ENCODE peak calls at places on chromosomes 6 and 20, in six cellular contexts. B is epithelial cell of esophagus, K is dorsolateral prefrontal cortex, M is lower leg skin, G is mucosa of descending colon, H is neural progenitor cell. V is an unnamed sample.

GRCh38 chr6:131096786-131097185 is 33.7 kb upstream of the EPB41L2 start:
- DNase-seq in G (no peak), H (no peak), K (no peak), B (no peak), M (no peak), V (no peak)

GRCh38 chr6:30518505-30518850 is 29.2 kb downstream of the HLA-E start:
- DNase-seq in K (no peak), G (no peak), H (no peak), M (no peak), B (no peak), V (no peak)

GRCh38 chr6:100446115-100446921 is 18.4 kb downstream of the SIM1 start:
- DNase-seq in H (peak), M (no peak), B (no peak), K (no peak), G (no peak), V (no peak)

GRCh38 chr20:62726716-62727583 is 18.3 kb downstream of the NTSR1 start:
- DNase-seq in G (peak), M (no peak), H (no peak), B (no peak), K (no peak), V (no peak)

GRCh38 chr6:106227612-106228507 is 97.7 kb downstream of the ATG5 start:
- DNase-seq in M (no peak), B (no peak), H (no peak), G (peak), K (no peak), V (no peak)

GRCh38 chr6:124676033-124676432 is 286.2 kb upstream of the RNF217 start:
- DNase-seq in G (no peak), B (peak), K (no peak), H (no peak), M (no peak), V (no peak)

GRCh38 chr20:53036992-53037391 is 64.8 kb downstream of the TSHZ2 start:
- DNase-seq in B (no peak), G (peak), K (no peak), H (peak), M (no peak), V (no peak)

GRCh38 chr6:63817492-63818050 is 182.0 kb downstream of the PHF3 start:
- DNase-seq in M (no peak), K (no peak), G (no peak), H (no peak), B (peak), V (no peak)

GRCh38 chr20:32018269-32019155 is 8.3 kb downstream of the CCM2L start:
- DNase-seq in H (peak), B (peak), M (peak), G (peak), K (no peak), V (no peak)

GRCh38 chr20:57747889-57748456 is 38.2 kb upstream of the PMEPA1 start:
- DNase-seq in H (peak), B (no peak), M (no peak), K (no peak), G (no peak), V (no peak)

GRCh38 chr6:107491791-107492674 is 2.1 kb downstream of the SOBP start:
- DNase-seq in M (no peak), H (no peak), K (peak), B (no peak), G (no peak), V (peak)

GRCh38 chr6:26555505-26556262 is 17.5 kb downstream of the HMGN4 start:
- DNase-seq in B (peak), H (peak), G (no peak), M (no peak), K (no peak), V (no peak)

GRCh38 chr6:26251354-26252081 is 113.5 kb upstream of the BTN3A2 start:
- DNase-seq in H (peak), B (peak), G (peak), K (no peak), M (peak), V (no peak)

GRCh38 chr20:62356143-62356947 is 10.8 kb downstream of the LAMA5 start:
- DNase-seq in G (no peak), M (no peak), K (no peak), B (no peak), H (no peak), V (no peak)

GRCh38 chr6:41073968-41074691 is 1.4 kb downstream of the NFYA start:
- DNase-seq in K (no peak), H (peak), B (peak), M (no peak), G (no peak), V (no peak)

GRCh38 chr20:63737940-63738686 is 1.5 kb upstream of the SLC2A4RG start:
- DNase-seq in H (peak), M (no peak), B (no peak), G (peak), K (no peak), V (no peak)

GRCh38 chr20:288956-289692 is 1.4 kb downstream of the C20orf96 start:
- DNase-seq in H (no peak), M (no peak), K (no peak), B (no peak), G (no peak), V (no peak)

GRCh38 chr6:157813191-157813590 is 9.9 kb upstream of the SNX9 start:
- DNase-seq in B (no peak), K (no peak), H (no peak), M (peak), G (no peak), V (no peak)

GRCh38 chr6:87407531-87407895 is 259 bp upstream of the CFAP206 start:
- DNase-seq in G (no peak), B (peak), M (peak), K (peak), H (no peak), V (no peak)

GRCh38 chr6:166286831-166287271 is 21.3 kb downstream of the PRR18 start:
- DNase-seq in B (no peak), H (no peak), K (no peak), M (no peak), G (no peak), V (no peak)

GRCh38 chr6:129340983-129341382 is 369.0 kb downstream of the ARHGAP18 start:
- DNase-seq in H (no peak), K (no peak), B (peak), G (no peak), M (peak), V (peak)

GRCh38 chr6:89637960-89638319 is 607 bp downstream of the LYRM2 start:
- DNase-seq in K (no peak), G (no peak), B (no peak), M (no peak), H (no peak), V (no peak)

GRCh38 chr20:31675828-31676533 is 38.3 kb downstream of the COX4I2 start:
- DNase-seq in M (no peak), G (no peak), K (no peak), H (no peak), B (no peak), V (no peak)

GRCh38 chr6:20455175-20456075 is 53.7 kb downstream of the E2F3 start:
- DNase-seq in M (no peak), H (no peak), G (no peak), K (no peak), B (peak), V (peak)

GRCh38 chr20:49833483-49833882 is 20.9 kb downstream of the SLC9A8 start:
- DNase-seq in B (no peak), M (no peak), H (peak), K (no peak), G (no peak), V (no peak)

GRCh38 chr20:61773926-61774587 is 291.6 kb downstream of the TAF4 start:
- DNase-seq in B (no peak), G (no peak), K (peak), H (no peak), M (no peak), V (no peak)

GRCh38 chr6:124040655-124041054 is 237.0 kb downstream of the NKAIN2 start:
- DNase-seq in K (no peak), H (no peak), M (no peak), G (no peak), B (no peak), V (no peak)

GRCh38 chr20:53599039-53599362 is 5.4 kb upstream of the ZNF217 start:
- DNase-seq in H (no peak), K (no peak), M (no peak), B (no peak), G (no peak), V (no peak)

GRCh38 chr6:35776364-35777215 is at the start of gene CLPSL2:
- DNase-seq in M (no peak), B (no peak), G (no peak), H (peak), K (no peak), V (no peak)

GRCh38 chr6:30931959-30932645 is at the start of gene SFTA2:
- DNase-seq in M (no peak), B (no peak), H (no peak), K (no peak), G (no peak), V (no peak)

GRCh38 chr6:104955491-104955890 is 1.4 kb upstream of the LIN28B start:
- DNase-seq in H (peak), B (no peak), M (no peak), K (no peak), G (no peak), V (no peak)

GRCh38 chr6:114080891-114081510 is 110.1 kb upstream of the HDAC2 start:
- DNase-seq in M (no peak), B (peak), K (no peak), G (no peak), H (no peak), V (no peak)

GRCh38 chr6:98975331-98975891 is 27.7 kb upstream of the FBXL4 start:
- DNase-seq in H (no peak), K (no peak), G (no peak), M (no peak), B (no peak), V (no peak)

GRCh38 chr20:35129647-35130069 is 17.5 kb downstream of the EDEM2 start:
- DNase-seq in K (no peak), G (no peak), H (no peak), M (no peak), B (peak), V (no peak)

GRCh38 chr6:142367501-142368018 is 65.8 kb downstream of the ADGRG6 start:
- DNase-seq in B (no peak), K (no peak), M (no peak), H (no peak), G (no peak), V (no peak)

GRCh38 chr6:138824482-138825134 is 28.7 kb downstream of the ECT2L start:
- DNase-seq in K (no peak), G (no peak), H (no peak), M (no peak), B (peak), V (no peak)

GRCh38 chr20:59191756-59192532 is 28.3 kb downstream of the ZNF831 start:
- DNase-seq in B (no peak), H (no peak), G (no peak), K (no peak), M (no peak), V (no peak)

GRCh38 chr6:14320342-14320741 is 202.8 kb downstream of the CD83 start:
- DNase-seq in M (no peak), H (no peak), K (no peak), G (no peak), B (no peak), V (no peak)

GRCh38 chr6:14313220-14313619 is 195.6 kb downstream of the CD83 start:
- DNase-seq in H (no peak), M (no peak), B (peak), K (no peak), G (no peak), V (no peak)

GRCh38 chr6:14317616-14318015 is 200.0 kb downstream of the CD83 start:
- DNase-seq in K (no peak), B (no peak), G (no peak), M (no peak), H (no peak), V (no peak)

GRCh38 chr6:14315353-14315752 is 197.8 kb downstream of the CD83 start:
- DNase-seq in M (no peak), B (no peak), G (no peak), H (no peak), K (no peak), V (no peak)

GRCh38 chr6:14316911-14317535 is 199.5 kb downstream of the CD83 start:
- DNase-seq in B (no peak), G (no peak), H (peak), M (no peak), K (no peak), V (no peak)
- TF ChIP-seq CTCF in B (no peak), G (no peak), H (peak), M (no peak), K (no peak), V (no peak)

GRCh38 chr20:36483919-36484808 is 57.2 kb upstream of the MYL9 start:
- DNase-seq in G (no peak), B (peak), M (no peak), H (no peak), K (no peak), V (no peak)
- H3K4me3 ChIP-seq in G (no peak), B (no peak), M (no peak), H (no peak), K (no peak), V (no peak)

GRCh38 chr6:75273009-75273408 is 11.6 kb downstream of the TMEM30A start:
- DNase-seq in M (no peak), K (no peak), B (no peak), H (no peak), G (no peak), V (no peak)

GRCh38 chr6:75272145-75272840 is 12.3 kb downstream of the TMEM30A start:
- DNase-seq in H (no peak), M (no peak), K (no peak), G (no peak), B (peak), V (no peak)

GRCh38 chr6:75278474-75279077 is 6.0 kb downstream of the TMEM30A start:
- DNase-seq in M (no peak), H (no peak), K (no peak), G (no peak), B (peak), V (no peak)

GRCh38 chr6:75279418-75279817 is 5.2 kb downstream of the TMEM30A start:
- DNase-seq in M (no peak), K (no peak), G (no peak), B (no peak), H (no peak), V (no peak)

DNA sequence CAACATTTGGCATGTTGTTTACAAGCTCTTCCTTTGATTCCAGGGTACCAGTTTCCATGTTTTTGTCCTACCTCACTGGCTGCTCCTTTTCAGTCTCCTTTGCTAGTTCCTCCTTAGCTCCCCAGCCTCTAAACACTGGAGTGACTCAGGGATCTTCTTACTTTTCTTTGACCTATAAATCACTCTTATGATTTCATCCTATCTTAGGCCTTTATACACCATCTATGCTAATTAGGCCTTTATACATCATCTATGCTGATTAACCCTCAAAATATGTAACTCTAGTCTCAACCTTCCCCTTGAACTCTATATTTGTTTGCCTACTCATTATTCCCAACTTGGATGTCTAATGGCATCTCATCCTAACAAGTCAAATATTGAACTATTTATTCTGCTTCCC is 9.5 kb downstream of the TMEM30A start:
- DNase-seq in M (no peak), B (peak), K (no peak), G (no peak), H (no peak), V (peak)
- TF ChIP-seq CTCF in M (no peak), B (no peak), K (no peak), G (no peak), H (no peak), V (no peak)

DNA sequence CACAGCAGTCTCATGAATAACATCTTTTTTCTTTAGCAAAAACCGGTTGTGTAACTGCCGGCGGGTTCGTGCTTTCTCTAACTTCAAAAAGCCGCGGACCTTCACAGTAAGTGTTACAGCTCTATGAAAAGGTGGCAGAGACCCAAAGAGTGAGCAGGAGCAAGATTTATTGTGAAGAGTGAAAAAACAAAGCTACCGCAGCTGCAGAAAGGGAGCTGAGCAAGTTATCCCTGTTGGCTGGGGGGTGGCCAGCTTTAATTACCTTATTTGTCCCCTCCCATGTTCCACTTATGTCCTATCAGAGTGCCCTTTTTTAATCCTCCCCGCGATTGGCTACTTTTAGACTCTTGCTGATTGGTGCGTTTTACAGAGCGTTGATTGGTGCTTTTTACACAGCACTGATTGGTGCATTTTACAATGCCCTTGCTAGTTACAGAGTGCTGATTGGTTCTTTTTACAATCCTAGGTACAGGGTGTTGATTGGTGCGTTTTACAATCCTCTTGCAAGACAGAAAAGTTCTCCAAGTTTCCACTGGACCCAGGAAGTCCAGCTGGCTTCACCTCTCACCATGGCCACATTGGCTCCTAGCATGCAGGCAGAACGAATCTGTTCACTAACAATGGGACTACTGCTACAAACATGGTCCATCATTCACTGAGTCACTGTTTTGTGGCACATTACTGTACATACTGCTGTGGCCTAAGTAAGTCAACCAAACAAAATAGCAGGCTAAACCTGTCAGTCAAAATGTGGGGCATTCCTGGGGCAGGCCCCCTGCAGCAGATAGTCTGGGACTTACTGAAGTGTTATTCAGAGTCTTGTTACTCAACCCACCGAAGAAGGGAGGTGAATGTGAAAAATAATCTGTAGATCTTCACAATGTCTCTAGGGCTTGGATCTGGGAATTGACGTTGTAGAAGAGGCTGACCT is 52.8 kb downstream of the MYLIP start:
- DNase-seq in H (no peak), B (no peak), M (no peak), K (no peak), G (no peak), V (no peak)
- H3K4me3 ChIP-seq in H (no peak), B (no peak), M (no peak), K (no peak), G (no peak), V (no peak)

GRCh38 chr6:127954082-127954481 is 53.2 kb upstream of the THEMIS start:
- DNase-seq in B (no peak), H (no peak), M (no peak), G (no peak), K (no peak), V (no peak)

GRCh38 chr6:127952831-127953230 is 52.0 kb upstream of the THEMIS start:
- DNase-seq in M (no peak), G (no peak), K (no peak), H (peak), B (no peak), V (no peak)

GRCh38 chr6:127952176-127952575 is 51.3 kb upstream of the THEMIS start:
- DNase-seq in H (no peak), B (no peak), K (no peak), G (no peak), M (no peak), V (no peak)

GRCh38 chr6:127959869-127960268 is 59.0 kb upstream of the THEMIS start:
- DNase-seq in H (no peak), B (no peak), M (no peak), G (no peak), K (no peak), V (no peak)

GRCh38 chr6:127956260-127956888 is 55.5 kb upstream of the THEMIS start:
- DNase-seq in H (peak), M (no peak), B (peak), K (no peak), G (no peak), V (no peak)
- TF ChIP-seq CTCF in H (peak), M (no peak), B (no peak), K (no peak), G (no peak), V (no peak)

GRCh38 chr6:7555671-7556070 is 14.2 kb downstream of the DSP start:
- DNase-seq in G (no peak), H (no peak), K (no peak), M (no peak), B (no peak), V (no peak)
- H3K4me3 ChIP-seq in G (no peak), H (no peak), K (no peak), M (no peak), B (no peak), V (no peak)

DNA sequence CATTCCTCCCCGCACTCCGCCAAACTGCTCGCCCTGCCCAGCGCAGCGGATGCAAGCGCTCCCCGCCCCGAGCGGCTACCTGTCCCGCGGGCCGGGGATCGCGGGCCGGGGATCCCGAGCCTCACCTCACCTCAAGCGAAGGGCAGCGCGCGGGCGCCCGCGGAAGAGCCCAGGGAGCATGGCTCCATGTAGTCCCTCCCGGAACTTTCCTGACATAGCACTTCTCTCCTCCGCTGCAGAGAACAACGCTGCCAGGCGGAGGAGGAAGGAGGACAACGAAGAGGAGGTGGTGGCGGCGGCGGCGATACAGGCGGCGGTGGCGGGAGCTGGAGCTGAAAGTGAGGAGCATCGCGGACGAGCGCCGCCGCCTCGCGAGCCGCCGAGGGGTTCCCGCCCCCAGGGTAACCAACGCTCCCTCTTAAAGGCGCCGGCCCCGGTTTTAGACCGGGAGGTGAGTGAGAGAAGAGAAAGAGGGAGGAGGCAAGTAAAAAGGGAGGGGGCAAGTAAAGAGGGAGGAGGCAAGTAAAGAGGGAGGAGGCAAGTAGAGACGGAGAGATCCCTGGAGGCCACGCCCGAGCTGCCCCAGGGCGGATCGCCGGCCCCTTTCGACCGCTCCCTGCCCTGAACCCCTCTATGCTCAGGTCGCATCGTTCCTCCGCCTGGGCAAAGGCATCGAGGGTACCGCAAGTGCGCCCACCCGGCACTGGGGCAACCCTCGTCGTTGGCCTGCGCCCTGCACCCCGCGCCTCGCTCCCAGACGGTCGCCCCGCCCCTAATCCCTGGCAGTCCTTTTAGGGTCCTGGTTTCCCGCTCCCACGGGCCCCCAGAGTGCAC is at the start of gene GPR63:
- DNase-seq in G (peak), M (peak), H (peak), K (peak), B (peak), V (no peak)
- TF ChIP-seq CTCF in G (no peak), M (no peak), H (no peak), K (no peak), B (no peak), V (no peak)